ENCODE peak calls at places on chromosomes 7 and 10, in seven cellular contexts. Z, U, Y, A, H, P and T are unnamed samples.

GRCh38 chr7:94348142-94348541 is 46.6 kb upstream of the COL1A2 start:
- DNase-seq in Z (peak), U (no peak), Y (peak), A (no peak), H (peak), P (peak), T (peak)

GRCh38 chr10:13036841-13037240 is 35.3 kb upstream of the CCDC3 start:
- DNase-seq in Z (no peak), U (no peak), Y (no peak), A (no peak), H (no peak), P (no peak), T (no peak)

GRCh38 chr10:43852141-43852540 is 203.5 kb upstream of the ZNF32 start:
- DNase-seq in Z (no peak), U (no peak), Y (no peak), A (no peak), H (no peak), P (no peak), T (no peak)

GRCh38 chr10:71889388-71889987 is 38.4 kb upstream of the PSAP start:
- DNase-seq in Z (no peak), U (no peak), Y (no peak), A (no peak), H (no peak), P (no peak), T (no peak)

GRCh38 chr7:91767820-91768219 is 112.7 kb downstream of the MTERF1 start:
- DNase-seq in Z (no peak), U (no peak), Y (no peak), A (no peak), H (no peak), P (no peak), T (no peak)

GRCh38 chr7:12089951-12090756 is 120.9 kb upstream of the TMEM106B start:
- DNase-seq in Z (no peak), U (no peak), Y (no peak), A (no peak), H (no peak), P (no peak), T (no peak)

GRCh38 chr10:95567903-95568630 is 6.9 kb upstream of the SORBS1 start:
- DNase-seq in Z (peak), U (no peak), Y (peak), A (no peak), H (no peak), P (no peak), T (no peak)

GRCh38 chr10:49160110-49160509 is 26.3 kb upstream of the FAM170B start:
- DNase-seq in Z (no peak), U (no peak), Y (no peak), A (no peak), H (no peak), P (no peak), T (no peak)

GRCh38 chr10:77223532-77224460 is 413.8 kb downstream of the KCNMA1 start:
- DNase-seq in Z (no peak), U (no peak), Y (no peak), A (no peak), H (no peak), P (no peak), T (no peak)

GRCh38 chr7:124101173-124101768 is 68.4 kb upstream of the TMEM229A start:
- DNase-seq in Z (no peak), U (no peak), Y (no peak), A (no peak), H (no peak), P (peak), T (no peak)

GRCh38 chr10:110226926-110227641 is 19.7 kb downstream of the MXI1 start:
- DNase-seq in Z (peak), U (peak), Y (peak), A (peak), H (no peak), P (peak), T (peak)

GRCh38 chr7:63113713-63114285 is 884.9 kb upstream of the ZNF722 start:
- DNase-seq in Z (no peak), U (no peak), Y (no peak), A (no peak), H (no peak), P (no peak), T (no peak)

GRCh38 chr10:68155615-68156205 is 46.4 kb downstream of the MYPN start:
- DNase-seq in Z (no peak), U (no peak), Y (no peak), A (no peak), H (no peak), P (no peak), T (no peak)

GRCh38 chr10:55146032-55146431 is 345.0 kb upstream of the PCDH15 start:
- DNase-seq in Z (no peak), U (no peak), Y (peak), A (no peak), H (no peak), P (no peak), T (no peak)

GRCh38 chr7:39952378-39952777 is 2.3 kb downstream of the CDK13 start:
- DNase-seq in Z (no peak), U (no peak), Y (peak), A (no peak), H (peak), P (peak), T (no peak)

GRCh38 chr10:93749218-93749799 is 8.4 kb upstream of the LGI1 start:
- DNase-seq in Z (peak), U (no peak), Y (no peak), A (no peak), H (no peak), P (no peak), T (no peak)

GRCh38 chr10:42989481-42989921 is 87.4 kb upstream of the RET start:
- DNase-seq in Z (no peak), U (peak), Y (no peak), A (no peak), H (no peak), P (no peak), T (no peak)

GRCh38 chr7:23468721-23469149 is 1.6 kb downstream of the IGF2BP3 start:
- DNase-seq in Z (no peak), U (no peak), Y (no peak), A (peak), H (no peak), P (no peak), T (no peak)